ENCODE peak calls at places on chromosome 1, in four cellular contexts. A is GM12878, P is HCT116, L is K562. C is an unnamed sample.

GRCh38 chr1:150161747-150162581 is 12.2 kb downstream of the PLEKHO1 start:
- DNase-seq in A (no peak), L (no peak), P (no peak), C (no peak)

GRCh38 chr1:55520861-55521260 is 305.7 kb upstream of the USP24 start:
- DNase-seq in P (no peak), L (no peak), A (no peak), C (no peak)

GRCh38 chr1:207813513-207813881 is 61.6 kb downstream of the CD46 start:
- DNase-seq in L (no peak), P (no peak), A (no peak), C (no peak)

GRCh38 chr1:111878649-111879048 is 110.8 kb downstream of the KCND3 start:
- DNase-seq in P (no peak), A (peak), L (no peak), C (no peak)

GRCh38 chr1:167430134-167430848 is 88.0 kb downstream of the CD247 start:
- DNase-seq in P (no peak), L (no peak), A (no peak), C (peak)

GRCh38 chr1:210342986-210343780 is 14.5 kb downstream of the HHAT start:
- DNase-seq in P (no peak), L (no peak), A (peak), C (no peak)

GRCh38 chr1:155396874-155397476 is 76.3 kb downstream of the RUSC1 start:
- DNase-seq in P (no peak), A (no peak), L (no peak), C (no peak)

GRCh38 chr1:54254055-54254454 is 54.1 kb downstream of the MRPL37 start:
- DNase-seq in A (no peak), P (no peak), L (no peak), C (no peak)

GRCh38 chr1:16043521-16043920 is at the start of gene CLCNKB:
- DNase-seq in A (no peak), L (no peak), P (no peak), C (no peak)

GRCh38 chr1:15386128-15386824 is 23.4 kb upstream of the EFHD2 start:
- DNase-seq in L (no peak), P (no peak), A (no peak), C (no peak)

GRCh38 chr1:58451560-58452211 is 94.8 kb downstream of the OMA1 start:
- DNase-seq in L (no peak), A (no peak), P (no peak), C (no peak)

GRCh38 chr1:209989525-209989924 is 51.5 kb downstream of the SYT14 start:
- DNase-seq in L (peak), P (no peak), A (no peak), C (no peak)

GRCh38 chr1:177983824-177984528 is 14.1 kb upstream of the SEC16B start:
- DNase-seq in A (no peak), P (no peak), L (no peak), C (peak)

GRCh38 chr1:82604524-82604923 is 803.8 kb downstream of the ADGRL2 start:
- DNase-seq in P (no peak), A (no peak), L (no peak), C (no peak)

GRCh38 chr1:16727190-16728111 is 12.9 kb upstream of the RNU1-4 start:
- DNase-seq in P (peak), L (peak), A (peak), C (peak)

GRCh38 chr1:39672551-39672947 is 642 bp upstream of the NT5C1A start:
- DNase-seq in P (no peak), A (no peak), L (peak), C (peak)

GRCh38 chr1:19476440-19477190 is 8.7 kb downstream of the CAPZB start:
- DNase-seq in P (no peak), L (no peak), A (peak), C (no peak)

GRCh38 chr1:91617242-91617837 is 116.7 kb downstream of the CDC7 start:
- DNase-seq in L (peak), A (no peak), P (no peak), C (peak)

GRCh38 chr1:103129255-103129654 is 20.9 kb upstream of the COL11A1 start:
- DNase-seq in L (no peak), A (no peak), P (no peak), C (no peak)

GRCh38 chr1:32351859-32352745 is 10.2 kb downstream of the FAM229A start:
- DNase-seq in A (no peak), P (no peak), L (peak), C (no peak)
- TF ChIP-seq EGR1 in A (no peak), P (no peak), L (no peak), C (no peak)

GRCh38 chr1:3067301-3067670 is 1.7 kb upstream of the PRDM16 start:
- DNase-seq in L (no peak), A (no peak), P (no peak), C (peak)

GRCh38 chr1:3067671-3068399 is 1.2 kb upstream of the PRDM16 start:
- DNase-seq in L (no peak), P (no peak), A (no peak), C (peak)

GRCh38 chr1:3066250-3066711 is 2.7 kb upstream of the PRDM16 start:
- DNase-seq in L (no peak), P (no peak), A (no peak), C (peak)

GRCh38 chr1:3065797-3066196 is 3.2 kb upstream of the PRDM16 start:
- DNase-seq in L (no peak), A (no peak), P (no peak), C (no peak)

DNA sequence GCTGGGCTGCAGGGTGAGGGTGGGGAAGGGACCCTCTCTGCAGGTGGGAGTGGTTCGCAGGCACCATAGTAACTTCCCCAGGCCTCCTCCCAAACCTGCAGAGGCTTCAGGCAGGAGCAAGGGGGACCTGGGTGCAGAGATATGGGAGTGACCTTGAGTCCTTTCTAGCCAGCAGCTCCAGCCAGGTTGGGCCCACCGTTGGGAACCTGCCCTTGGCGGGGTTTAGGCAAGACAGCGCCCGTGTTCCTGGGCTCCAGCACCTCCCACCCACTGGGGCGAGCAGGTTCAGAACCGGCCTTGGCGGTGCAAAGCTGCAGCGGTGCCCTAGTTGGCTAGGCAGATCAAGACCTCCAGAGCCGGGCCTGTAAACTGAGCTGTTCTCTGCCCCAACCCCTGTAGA is 2.2 kb upstream of the PRDM16 start:
- DNase-seq in L (no peak), P (no peak), A (no peak), C (peak)
- TF ChIP-seq EGR1 in L (no peak), P (no peak), A (no peak), C (no peak)

GRCh38 chr1:172662464-172663109 is 3.7 kb downstream of the FASLG start:
- DNase-seq in A (peak), L (no peak), P (no peak), C (no peak)
- TF ChIP-seq EGR1 in A (no peak), L (no peak), P (no peak), C (no peak)

GRCh38 chr1:47711211-47711847 is 273.5 kb downstream of the FOXD2 start:
- DNase-seq in P (no peak), A (no peak), L (no peak), C (no peak)

GRCh38 chr1:47713960-47714359 is 276.1 kb downstream of the FOXD2 start:
- DNase-seq in P (no peak), A (no peak), L (no peak), C (no peak)

GRCh38 chr1:47711848-47712492 is 274.1 kb downstream of the FOXD2 start:
- DNase-seq in P (no peak), A (no peak), L (no peak), C (no peak)

GRCh38 chr1:47713333-47713953 is 275.6 kb downstream of the FOXD2 start:
- DNase-seq in A (no peak), P (no peak), L (no peak), C (no peak)

GRCh38 chr1:47712596-47713299 is 274.9 kb downstream of the FOXD2 start:
- DNase-seq in P (no peak), L (no peak), A (no peak), C (no peak)
- TF ChIP-seq EGR1 in P (no peak), L (no peak), A (no peak), C (no peak)

DNA sequence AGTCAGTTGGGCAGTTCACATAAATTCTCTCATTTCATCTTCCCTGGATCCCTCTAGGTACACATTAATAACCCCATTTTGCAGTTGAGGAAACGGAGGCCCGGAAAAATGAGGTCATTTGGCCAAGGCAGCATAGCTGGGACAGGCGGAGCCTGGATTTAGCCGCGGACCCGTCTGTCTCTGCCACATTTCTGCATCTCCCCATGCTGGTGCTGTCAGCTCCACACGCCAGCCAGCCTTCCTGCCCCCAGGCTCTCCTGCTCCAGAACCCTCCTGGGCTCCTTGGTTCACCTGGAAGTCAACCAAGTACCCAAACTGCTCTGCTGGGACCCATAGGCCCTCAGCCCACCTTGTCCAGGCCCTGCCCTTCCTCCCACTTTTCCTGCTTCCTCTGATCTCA is 7.6 kb downstream of the FOXO6 start:
- DNase-seq in L (no peak), P (no peak), A (no peak), C (no peak)
- TF ChIP-seq EGR1 in L (no peak), P (no peak), A (no peak), C (no peak)